ENCODE peak calls at places on chromosomes 11 and 22, in six cellular contexts. L, A, I, D, H and T are unnamed samples.

GRCh38 chr11:79377399-79377798 is 63.4 kb downstream of the TENM4 start:
- DNase-seq in D (no peak), I (no peak), H (no peak), L (no peak), A (no peak), T (no peak)

GRCh38 chr11:79241842-79242241 is 199.0 kb downstream of the TENM4 start:
- DNase-seq in A (no peak), I (no peak), D (no peak), L (no peak), H (no peak), T (no peak)

GRCh38 chr22:17633998-17634323 is 4.6 kb upstream of the BCL2L13 start:
- DNase-seq in H (no peak), A (no peak), L (no peak), I (no peak), D (no peak), T (no peak)

GRCh38 chr11:70332567-70332966 is 62.1 kb downstream of the PPFIA1 start:
- DNase-seq in D (no peak), A (no peak), I (no peak), H (no peak), L (no peak), T (no peak)

GRCh38 chr22:38718414-38718813 is 12.7 kb downstream of the GTPBP1 start:
- DNase-seq in A (peak), H (peak), L (no peak), I (peak), D (peak), T (no peak)

GRCh38 chr22:36257948-36258674 is 5.2 kb downstream of the APOL1 start:
- DNase-seq in H (no peak), D (no peak), I (no peak), L (no peak), A (no peak), T (no peak)

GRCh38 chr11:34379081-34379480 is 21.3 kb upstream of the ABTB2 start:
- DNase-seq in L (no peak), H (no peak), A (no peak), D (peak), I (no peak), T (no peak)

GRCh38 chr11:44625759-44626523 is 60.5 kb downstream of the CD82 start:
- DNase-seq in I (peak), H (no peak), D (no peak), L (no peak), A (peak), T (no peak)

GRCh38 chr11:75718406-75719088 is 909 bp downstream of the MOGAT2 start:
- DNase-seq in D (no peak), H (no peak), I (no peak), A (no peak), L (no peak), T (no peak)

GRCh38 chr22:35641494-35642120 is 6.6 kb upstream of the APOL6 start:
- DNase-seq in I (no peak), L (no peak), H (no peak), A (no peak), D (no peak), T (no peak)

GRCh38 chr11:96447208-96447607 is 57.4 kb downstream of the JRKL start:
- DNase-seq in H (no peak), I (no peak), D (no peak), L (no peak), A (no peak), T (no peak)

GRCh38 chr11:66311965-66312548 is 4.8 kb downstream of the CD248 start:
- DNase-seq in L (peak), D (peak), H (peak), A (peak), I (peak), T (peak)

GRCh38 chr22:44701824-44702478 is at the start of gene PRR5:
- DNase-seq in A (peak), I (peak), L (no peak), H (peak), D (peak), T (peak)

GRCh38 chr22:30829901-30830550 is 135.4 kb downstream of the OSBP2 start:
- DNase-seq in I (no peak), D (peak), A (no peak), H (no peak), L (no peak), T (peak)

GRCh38 chr11:75802022-75802912 is 12.7 kb upstream of the UVRAG start:
- DNase-seq in D (no peak), L (no peak), I (no peak), H (no peak), A (no peak), T (no peak)

GRCh38 chr11:45324459-45324858 is 38.3 kb upstream of the SYT13 start:
- DNase-seq in I (no peak), A (no peak), H (no peak), D (no peak), L (no peak), T (no peak)

GRCh38 chr11:66119348-66120133 is 49.5 kb downstream of the PACS1 start:
- DNase-seq in I (no peak), H (peak), D (peak), A (no peak), L (no peak), T (peak)

GRCh38 chr11:79744941-79745340 is 304.1 kb upstream of the TENM4 start:
- DNase-seq in D (no peak), H (no peak), A (no peak), I (no peak), L (no peak), T (no peak)

DNA sequence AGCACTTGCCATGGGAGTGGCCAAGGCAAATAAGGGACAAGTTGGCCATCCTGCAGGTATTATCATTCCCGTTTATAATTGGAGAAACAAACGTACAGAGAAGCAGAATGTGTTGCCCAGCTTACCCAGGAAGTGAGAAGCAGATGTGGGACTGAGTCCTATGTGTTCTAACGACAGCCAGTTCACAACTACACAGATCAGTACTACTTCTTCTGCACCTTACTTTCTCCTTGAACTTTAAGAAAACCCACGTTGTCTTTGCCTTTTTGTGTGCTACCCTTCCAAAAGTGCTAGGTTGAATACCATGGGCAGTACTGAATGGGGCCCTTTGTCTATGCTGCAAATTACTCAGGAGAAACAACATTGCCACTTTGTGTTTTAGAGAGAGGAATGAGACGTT is 62.8 kb upstream of the BLID start:
- DNase-seq in H (no peak), A (no peak), D (peak), L (no peak), I (no peak), T (no peak)
- H3K4me3 ChIP-seq in H (no peak), A (no peak), D (peak), L (no peak), I (no peak), T (peak)

DNA sequence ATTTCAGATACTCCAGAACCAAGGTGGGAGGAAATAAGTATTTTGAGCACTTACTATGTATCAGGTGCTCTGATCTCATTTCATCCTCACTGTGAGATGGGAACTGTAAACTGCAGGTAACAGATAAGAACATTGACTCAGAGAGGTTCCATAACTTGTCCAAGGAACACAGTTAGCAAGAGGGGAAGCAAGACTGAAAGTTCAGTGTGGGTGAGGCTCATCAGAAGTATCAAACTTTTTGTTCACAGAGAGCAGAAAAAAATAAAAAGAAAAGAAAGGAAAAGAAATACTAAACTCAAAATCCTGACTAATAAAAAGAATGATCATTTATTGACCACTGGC is 37.1 kb downstream of the RAB30 start:
- DNase-seq in D (no peak), L (no peak), I (no peak), H (peak), A (no peak), T (no peak)
- H3K4me3 ChIP-seq in D (peak), L (no peak), I (no peak), H (no peak), A (peak), T (no peak)

GRCh38 chr11:130527648-130528300 is 79.3 kb downstream of the ADAMTS15 start:
- DNase-seq in A (no peak), D (peak), L (no peak), H (peak), I (no peak), T (no peak)
- H3K4me3 ChIP-seq in A (no peak), D (no peak), L (no peak), H (no peak), I (no peak), T (no peak)

DNA sequence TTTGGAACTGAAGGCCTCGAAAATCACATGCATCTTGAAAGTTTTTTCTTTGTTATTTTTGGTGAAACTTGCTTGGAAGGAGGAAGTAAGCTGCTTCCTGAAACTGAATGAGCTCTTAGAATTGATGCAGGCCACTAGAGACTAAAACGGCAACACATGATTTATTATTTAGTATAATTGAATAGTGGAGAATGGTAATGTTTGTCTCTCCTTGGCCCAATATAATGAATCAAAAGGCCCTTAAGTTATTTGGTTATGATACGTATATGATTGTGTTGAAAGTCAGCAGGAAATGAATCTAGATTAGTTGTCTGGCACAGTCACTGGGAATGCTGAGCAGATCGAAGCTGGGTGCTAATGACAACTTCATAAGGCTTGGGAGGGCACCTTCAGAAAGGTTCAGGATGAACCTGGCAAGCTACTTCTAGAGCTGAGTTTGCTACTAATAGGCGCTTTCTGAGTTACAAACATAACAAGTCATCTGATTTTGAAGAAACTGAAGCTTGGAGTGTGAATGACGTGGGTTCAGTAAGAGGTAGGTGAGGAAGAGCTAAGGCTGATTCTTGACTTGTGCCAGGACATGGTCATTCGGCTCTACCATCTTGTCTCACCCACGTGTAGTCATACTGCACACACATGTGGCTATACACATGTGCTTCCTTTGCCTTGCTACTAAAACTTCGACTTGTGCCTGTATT is 56.2 kb downstream of the SWAP70 start:
- DNase-seq in L (peak), I (no peak), A (no peak), D (no peak), H (no peak), T (no peak)
- H3K4me3 ChIP-seq in L (peak), I (no peak), A (no peak), D (no peak), H (no peak), T (no peak)

GRCh38 chr22:49850021-49850911 is 3.4 kb upstream of the ZBED4 start:
- DNase-seq in A (no peak), H (no peak), I (no peak), D (no peak), L (no peak), T (no peak)

GRCh38 chr22:49845666-49846459 is 7.8 kb upstream of the ZBED4 start:
- DNase-seq in A (no peak), D (no peak), H (no peak), L (no peak), I (no peak), T (no peak)

GRCh38 chr22:49848690-49849160 is 4.9 kb upstream of the ZBED4 start:
- DNase-seq in I (no peak), H (no peak), L (no peak), D (no peak), A (no peak), T (no peak)

GRCh38 chr22:49849161-49850020 is 4.3 kb upstream of the ZBED4 start:
- DNase-seq in D (no peak), L (no peak), H (no peak), A (no peak), I (no peak), T (no peak)

DNA sequence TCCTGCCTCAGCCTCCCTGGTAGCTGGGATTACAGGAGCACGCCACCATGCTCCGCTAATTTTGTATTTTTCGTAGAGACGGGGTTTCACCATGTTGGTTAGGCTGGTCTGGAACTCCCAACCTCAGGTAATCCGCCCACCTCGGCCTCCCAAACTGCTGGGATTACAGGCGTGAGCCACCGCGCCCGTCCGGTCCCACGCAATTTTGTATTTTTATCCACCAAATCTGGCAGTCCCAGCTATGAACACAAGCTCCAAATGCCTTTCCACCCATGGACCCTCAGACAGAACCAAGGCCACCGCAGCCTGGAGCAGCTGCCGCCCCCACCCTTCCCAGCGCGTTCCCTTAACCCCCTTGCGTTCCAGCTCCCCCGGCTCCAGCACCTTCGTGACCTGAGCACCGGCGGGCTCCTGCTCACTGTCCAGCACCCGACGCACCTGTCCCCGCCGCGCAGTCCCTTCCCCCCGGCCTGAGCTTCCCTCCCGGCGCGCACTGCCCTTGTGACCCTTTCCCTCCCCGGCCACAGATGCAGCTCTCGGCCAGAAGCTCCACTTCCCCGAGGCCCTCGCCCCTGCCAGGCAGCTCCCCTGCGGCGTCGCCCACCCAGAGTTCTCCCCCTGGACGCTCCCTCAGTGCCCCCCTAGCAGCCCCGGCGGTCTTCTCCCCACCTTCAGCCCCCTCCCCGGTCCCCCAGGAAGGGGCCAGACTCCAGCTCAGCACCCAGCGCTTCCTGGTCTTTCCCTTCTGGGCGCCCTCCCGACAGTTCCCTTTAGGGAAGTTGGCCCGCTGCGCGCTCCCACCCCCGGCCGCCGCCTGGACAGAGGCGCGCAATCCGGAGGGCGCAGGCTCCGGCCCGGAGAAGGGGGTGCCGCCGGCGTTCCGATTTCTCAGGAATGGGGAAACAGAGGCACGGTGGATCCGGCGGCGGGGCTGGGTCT is 5.6 kb upstream of the ZBED4 start:
- DNase-seq in D (peak), L (no peak), I (no peak), H (no peak), A (no peak), T (no peak)
- H3K4me3 ChIP-seq in D (peak), L (no peak), I (peak), H (peak), A (peak), T (peak)

GRCh38 chr11:119319702-119320592 is 3.0 kb upstream of the MCAM start:
- DNase-seq in D (no peak), L (no peak), H (no peak), I (no peak), A (no peak), T (no peak)
- H3K4me3 ChIP-seq in D (no peak), L (peak), H (no peak), I (peak), A (peak), T (no peak)

GRCh38 chr11:13009476-13009920 is 382 bp downstream of the RASSF10 start:
- DNase-seq in I (no peak), D (peak), H (no peak), L (no peak), A (no peak), T (no peak)

GRCh38 chr11:13007702-13008435 is 1.2 kb upstream of the RASSF10 start:
- DNase-seq in D (no peak), A (no peak), L (no peak), I (no peak), H (peak), T (no peak)

GRCh38 chr11:13007182-13007581 is 1.9 kb upstream of the RASSF10 start:
- DNase-seq in D (no peak), L (no peak), I (no peak), H (peak), A (no peak), T (no peak)

GRCh38 chr11:13009921-13010736 is 1.0 kb downstream of the RASSF10 start:
- DNase-seq in H (peak), A (no peak), D (peak), L (no peak), I (no peak), T (no peak)

GRCh38 chr11:13008625-13009475 is at the start of gene RASSF10:
- DNase-seq in I (peak), D (peak), A (no peak), H (peak), L (no peak), T (no peak)
- H3K4me3 ChIP-seq in I (peak), D (peak), A (peak), H (peak), L (no peak), T (peak)

GRCh38 chr11:27696112-27696511 is 4.1 kb downstream of the BDNF start:
- DNase-seq in H (no peak), A (no peak), L (peak), D (peak), I (no peak), T (no peak)
- H3K4me3 ChIP-seq in H (no peak), A (no peak), L (no peak), D (peak), I (no peak), T (no peak)